ENCODE peak calls at places on chromosomes 11 and 22, in seven cellular contexts. T, A, O, G, D, C and J are unnamed samples.
A peak's percentile ranks its signal among the peaks of the same experiment; 100 is the strongest.

GRCh38 chr22:43449205-43449830 is 37.5 kb downstream of the MPPED1 start:
- DNase-seq in T (no peak), A (no peak), O (peak; percentile 28), G (no peak), D (no peak), C (no peak), J (no peak)

GRCh38 chr11:70220136-70220535 is 17.0 kb downstream of the FADD start:
- DNase-seq in T (no peak), A (no peak), O (no peak), G (no peak), D (no peak), C (peak; percentile 83), J (no peak)

GRCh38 chr11:33268945-33269567 is 11.9 kb downstream of the HIPK3 start:
- DNase-seq in T (no peak), A (no peak), O (no peak), G (no peak), D (no peak), C (no peak), J (no peak)

GRCh38 chr22:44682556-44683168 is 19.3 kb upstream of the PRR5 start:
- DNase-seq in T (no peak), A (no peak), O (no peak), G (no peak), D (no peak), C (no peak), J (no peak)

GRCh38 chr11:34928960-34929680 is 12.7 kb downstream of the PDHX start:
- DNase-seq in T (no peak), A (no peak), O (no peak), G (no peak), D (no peak), C (no peak), J (no peak)

GRCh38 chr11:47412152-47412746 is 3.9 kb downstream of the SLC39A13 start:
- DNase-seq in T (peak; percentile 54), A (no peak), O (peak; percentile 93), G (no peak), D (peak; percentile 21), C (peak; percentile 65), J (no peak)

GRCh38 chr11:90845126-90845525 is 622.3 kb upstream of the CHORDC1 start:
- DNase-seq in T (no peak), A (no peak), O (no peak), G (no peak), D (no peak), C (no peak), J (no peak)

GRCh38 chr11:30914143-30914762 is 328.1 kb upstream of the MPPED2 start:
- DNase-seq in T (peak; percentile 52), A (peak; percentile 33), O (peak; percentile 74), G (peak; percentile 56), D (peak; percentile 15), C (peak; percentile 10), J (peak; percentile 69)

GRCh38 chr11:71076021-71076420 is 176.4 kb downstream of the SHANK2 start:
- DNase-seq in T (no peak), A (no peak), O (no peak), G (no peak), D (no peak), C (no peak), J (no peak)

GRCh38 chr11:70270104-70270876 is at the start of gene PPFIA1:
- DNase-seq in T (peak; percentile 97), A (peak; percentile 96), O (peak; percentile 98), G (peak; percentile 95), D (peak; percentile 91), C (peak; percentile 91), J (peak; percentile 90)

GRCh38 chr11:2996976-2997375 is 4.8 kb upstream of the NAP1L4 start:
- DNase-seq in T (peak; percentile 50), A (no peak), O (no peak), G (peak; percentile 45), D (no peak), C (no peak), J (no peak)

GRCh38 chr11:112795896-112796686 is 165.1 kb upstream of the NCAM1 start:
- DNase-seq in T (no peak), A (no peak), O (no peak), G (no peak), D (no peak), C (no peak), J (no peak)

GRCh38 chr11:61141601-61142028 is 19.6 kb downstream of the VPS37C start:
- DNase-seq in T (peak; percentile 90), A (peak; percentile 35), O (peak; percentile 62), G (no peak), D (no peak), C (no peak), J (no peak)

GRCh38 chr11:27505781-27506180 is 788 bp downstream of the LIN7C start:
- DNase-seq in T (no peak), A (no peak), O (no peak), G (no peak), D (no peak), C (no peak), J (no peak)

GRCh38 chr11:62539238-62539925 is 7.2 kb downstream of the AHNAK start:
- DNase-seq in T (peak; percentile 63), A (no peak), O (no peak), G (no peak), D (no peak), C (peak; percentile 31), J (no peak)

GRCh38 chr11:119298726-119299125 is 18.2 kb downstream of the MCAM start:
- DNase-seq in T (no peak), A (no peak), O (no peak), G (no peak), D (no peak), C (no peak), J (no peak)

GRCh38 chr22:25167082-25167481 is 32.6 kb upstream of the CRYBB3 start:
- DNase-seq in T (no peak), A (no peak), O (no peak), G (no peak), D (peak; percentile 12), C (no peak), J (no peak)

GRCh38 chr11:65290448-65291165 is 24.1 kb upstream of the CDC42EP2 start:
- DNase-seq in T (peak; percentile 77), A (no peak), O (peak; percentile 87), G (no peak), D (no peak), C (peak; percentile 96), J (no peak)

GRCh38 chr11:3626250-3626960 is 15.4 kb downstream of the ART5 start:
- DNase-seq in T (no peak), A (no peak), O (peak; percentile 75), G (no peak), D (no peak), C (peak; percentile 93), J (no peak)

GRCh38 chr11:60705895-60706294 is 6.5 kb downstream of the MS4A8 start:
- DNase-seq in T (no peak), A (no peak), O (no peak), G (no peak), D (no peak), C (no peak), J (no peak)

GRCh38 chr11:8096575-8096974 is 15.6 kb downstream of the TUB start:
- DNase-seq in T (no peak), A (no peak), O (peak; percentile 23), G (no peak), D (no peak), C (no peak), J (no peak)

GRCh38 chr11:1554981-1555712 is 16.9 kb downstream of the DUSP8 start:
- DNase-seq in T (no peak), A (no peak), O (no peak), G (no peak), D (no peak), C (no peak), J (peak; percentile 52)

GRCh38 chr11:117022526-117022925 is 75.7 kb downstream of the SIK3 start:
- DNase-seq in T (no peak), A (no peak), O (no peak), G (no peak), D (no peak), C (no peak), J (no peak)

GRCh38 chr11:123430736-123431356 is 777 bp downstream of the GRAMD1B start:
- DNase-seq in T (peak; percentile 52), A (peak; percentile 19), O (peak; percentile 95), G (no peak), D (no peak), C (peak; percentile 90), J (peak; percentile 76)
- TF ChIP-seq CTCF in T (no peak), A (no peak), O (no peak), G (no peak), D (no peak), C (no peak), J (no peak)

DNA sequence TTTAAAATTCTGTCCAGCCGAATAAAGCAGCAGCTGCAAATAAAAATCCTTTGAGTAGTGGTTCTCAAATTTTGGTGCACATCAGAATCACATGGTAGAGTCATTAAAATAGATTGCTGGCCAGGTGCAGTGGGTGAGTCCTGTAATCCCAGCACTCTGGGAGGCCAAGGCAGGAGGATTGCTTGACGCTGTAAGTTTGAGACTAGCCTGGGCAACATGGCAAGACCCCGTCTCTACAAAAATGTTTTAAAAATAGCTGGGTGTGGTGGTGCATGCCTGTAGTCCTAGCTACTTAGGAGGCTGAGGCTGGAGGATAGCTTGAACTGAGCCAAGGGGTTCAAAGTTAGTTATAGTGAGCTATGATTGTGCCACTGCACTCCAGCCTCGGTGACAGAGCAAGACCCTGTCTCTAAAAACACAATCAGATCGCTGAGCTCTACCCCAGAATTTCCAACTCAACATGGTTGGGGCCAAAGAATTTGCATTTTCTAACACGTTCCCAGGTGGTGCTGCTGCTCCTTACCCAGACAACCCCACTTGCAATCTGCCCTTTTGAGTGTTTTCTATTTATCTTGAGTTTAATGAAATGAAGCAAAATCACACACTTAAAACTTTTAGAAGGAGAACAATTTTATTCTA is 48.8 kb downstream of the BIRC2 start:
- DNase-seq in T (no peak), A (no peak), O (no peak), G (no peak), D (no peak), C (no peak), J (no peak)
- TF ChIP-seq POLR2AphosphoS5 in T (no peak), A (no peak), O (no peak), G (no peak), D (no peak), C (no peak), J (no peak)

GRCh38 chr11:133785795-133786194 is 59.5 kb downstream of the SPATA19 start:
- DNase-seq in T (no peak), A (no peak), O (no peak), G (no peak), D (no peak), C (no peak), J (no peak)
- TF ChIP-seq CTCF in T (no peak), A (no peak), O (no peak), G (no peak), D (no peak), C (no peak), J (no peak)

GRCh38 chr11:12285106-12285505 is 92.3 kb upstream of the PARVA start:
- DNase-seq in T (no peak), A (no peak), O (no peak), G (no peak), D (no peak), C (peak; percentile 24), J (no peak)
- TF ChIP-seq POLR2AphosphoS5 in T (no peak), A (no peak), O (no peak), G (no peak), D (no peak), C (no peak), J (no peak)

GRCh38 chr22:22855617-22856308 is 31.9 kb upstream of the IGLL5 start:
- DNase-seq in T (no peak), A (no peak), O (no peak), G (no peak), D (no peak), C (no peak), J (peak; percentile 73)
- TF ChIP-seq CTCF in T (no peak), A (peak; percentile 15), O (peak; percentile 68), G (no peak), D (peak; percentile 34), C (peak; percentile 67), J (peak; percentile 62)